ENCODE peak calls at places on chromosomes 12 and 14, in four cellular contexts. W is H9, M is MM.1S, P is K562. F is an unnamed sample.
A peak's percentile ranks its signal among the peaks of the same experiment; 100 is the strongest.

GRCh38 chr12:20367731-20368652 is at the start of gene PDE3A:
- DNase-seq in W (peak; percentile 89), M (peak; percentile 12), P (no peak), F (no peak)

GRCh38 chr12:25615119-25615518 is 62.0 kb upstream of the LMNTD1 start:
- DNase-seq in W (no peak), M (no peak), P (peak; percentile 10), F (no peak)

GRCh38 chr12:851343-851742 is 98.2 kb downstream of the RAD52 start:
- DNase-seq in W (no peak), M (no peak), P (no peak), F (no peak)

GRCh38 chr14:105307052-105307727 is 6.4 kb upstream of the BRF1 start:
- DNase-seq in W (peak; percentile 55), M (no peak), P (no peak), F (no peak)

GRCh38 chr14:56004807-56005579 is 113.2 kb upstream of the PELI2 start:
- DNase-seq in W (peak; percentile 31), M (no peak), P (no peak), F (peak; percentile 64)

GRCh38 chr12:58285551-58285950 is 344.2 kb downstream of the ATP23 start:
- DNase-seq in W (peak; percentile 69), M (no peak), P (no peak), F (no peak)

GRCh38 chr12:89733579-89734201 is 25.1 kb upstream of the ATP2B1 start:
- DNase-seq in W (no peak), M (no peak), P (no peak), F (peak; percentile 71)

GRCh38 chr14:85943187-85943586 is 413.2 kb downstream of the FLRT2 start:
- DNase-seq in W (no peak), M (no peak), P (no peak), F (no peak)

GRCh38 chr12:49539406-49540228 is 787 bp downstream of the KCNH3 start:
- DNase-seq in W (peak; percentile 31), M (no peak), P (no peak), F (no peak)

GRCh38 chr14:84770030-84770429 is 759.9 kb upstream of the FLRT2 start:
- DNase-seq in W (no peak), M (no peak), P (no peak), F (no peak)

GRCh38 chr14:97218713-97219355 is 421.7 kb downstream of the VRK1 start:
- DNase-seq in W (peak; percentile 77), M (no peak), P (no peak), F (peak; percentile 61)

GRCh38 chr14:65098586-65098985 is 3.7 kb downstream of the MAX start:
- DNase-seq in W (no peak), M (peak; percentile 47), P (no peak), F (no peak)

GRCh38 chr14:72451081-72451972 is 442.6 kb downstream of the DPF3 start:
- DNase-seq in W (no peak), M (peak; percentile 77), P (no peak), F (peak; percentile 75)

GRCh38 chr12:94648578-94648977 is 1.8 kb downstream of the TMCC3 start:
- DNase-seq in W (no peak), M (no peak), P (no peak), F (no peak)

GRCh38 chr12:124465473-124465872 is 101.9 kb downstream of the NCOR2 start:
- DNase-seq in W (no peak), M (no peak), P (no peak), F (no peak)
- H3K27ac ChIP-seq in W (no peak overlapping the region), M (no peak overlapping the region), P (no peak overlapping the region), F (peak overlapping the region; percentile 72)

GRCh38 chr14:21475767-21476525 is 813 bp downstream of the RAB2B start:
- DNase-seq in W (no peak), M (no peak), P (peak; percentile 8), F (no peak)

GRCh38 chr14:21476925-21477681 is at the start of the genes RAB2B and TOX4:
- DNase-seq in W (peak; percentile 99), M (peak; percentile 91), P (peak; percentile 79), F (peak; percentile 98)

GRCh38 chr14:21476526-21476924 is 234 bp downstream of the RAB2B start:
- DNase-seq in W (no peak), M (no peak), P (peak; percentile 79), F (no peak)
- H2AFZ ChIP-seq in W (peak overlapping the region; percentile 89), M (peak overlapping the region; percentile 81), P (peak overlapping the region; percentile 83), F (peak overlapping the region; percentile 51)

GRCh38 chr12:104673294-104674062 is 216.7 kb downstream of the CHST11 start:
- DNase-seq in W (no peak), M (no peak), P (no peak), F (no peak)

GRCh38 chr12:104672096-104672445 is 215.3 kb downstream of the CHST11 start:
- DNase-seq in W (no peak), M (no peak), P (no peak), F (no peak)

GRCh38 chr12:104671407-104672095 is 214.8 kb downstream of the CHST11 start:
- DNase-seq in W (no peak), M (peak; percentile 65), P (peak; percentile 35), F (peak; percentile 53)

GRCh38 chr12:104674083-104674482 is 217.3 kb downstream of the CHST11 start:
- DNase-seq in W (no peak), M (no peak), P (no peak), F (no peak)

GRCh38 chr12:104672501-104673265 is 215.9 kb downstream of the CHST11 start:
- DNase-seq in W (no peak), M (no peak), P (no peak), F (no peak)
- H3K27ac ChIP-seq in W (no peak overlapping the region), M (no peak overlapping the region), P (no peak overlapping the region), F (peak overlapping the region; percentile 81)

DNA sequence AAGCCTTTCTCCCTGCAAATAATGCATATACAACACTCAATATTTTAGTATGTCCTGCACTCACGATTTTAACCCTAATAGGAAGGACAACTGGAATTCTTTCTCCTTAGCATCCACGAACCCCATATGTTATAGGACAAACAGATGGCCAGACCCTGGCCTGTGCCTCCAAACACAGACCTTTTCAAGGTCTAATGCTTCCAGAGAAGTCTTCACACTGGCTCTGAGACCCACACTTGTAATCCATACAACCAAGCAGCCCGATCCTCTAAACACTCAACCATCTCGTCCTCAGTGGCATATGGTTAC is 569 bp downstream of the SLC2A3 start:
- DNase-seq in W (no peak), M (no peak), P (no peak), F (no peak)
- H2AFZ ChIP-seq in W (no peak overlapping the region), M (peak overlapping the region; percentile 31), P (no peak overlapping the region), F (peak overlapping the region; percentile 57)

GRCh38 chr12:48159976-48160525 is 2.7 kb upstream of the ASB8 start:
- DNase-seq in W (no peak), M (no peak), P (no peak), F (no peak)

GRCh38 chr12:48156648-48157015 is 683 bp downstream of the ASB8 start:
- DNase-seq in W (no peak), M (no peak), P (no peak), F (no peak)

GRCh38 chr12:48160807-48161206 is 3.5 kb upstream of the ASB8 start:
- DNase-seq in W (no peak), M (no peak), P (no peak), F (no peak)

GRCh38 chr12:48157889-48158370 is 615 bp upstream of the ASB8 start:
- DNase-seq in W (no peak), M (no peak), P (no peak), F (peak; percentile 18)

GRCh38 chr12:48157016-48157888 is at the start of gene ASB8:
- DNase-seq in W (peak; percentile 100), M (peak; percentile 99), P (peak; percentile 98), F (peak; percentile 99)
- H3K27ac ChIP-seq in W (no peak within 1 kb of the TSS), M (peak within 1 kb of the TSS; percentile 69), P (peak within 1 kb of the TSS; percentile 80), F (peak within 1 kb of the TSS; percentile 85)

GRCh38 chr12:84550518-84550917 is 362.1 kb downstream of the SLC6A15 start:
- DNase-seq in W (no peak), M (no peak), P (no peak), F (no peak)
- H2AFZ ChIP-seq in W (no peak overlapping the region), M (no peak overlapping the region), P (no peak overlapping the region), F (no peak overlapping the region)

GRCh38 chr14:31994391-31995033 is 82.6 kb upstream of the ARHGAP5 start:
- DNase-seq in W (no peak), M (no peak), P (no peak), F (no peak)
- H3K27ac ChIP-seq in W (no peak overlapping the region), M (no peak overlapping the region), P (no peak overlapping the region), F (no peak overlapping the region)

GRCh38 chr14:103165323-103165722 is 42.1 kb downstream of the TNFAIP2 start:
- DNase-seq in W (no peak), M (no peak), P (no peak), F (no peak)
- H2AFZ ChIP-seq in W (no peak overlapping the region), M (no peak overlapping the region), P (no peak overlapping the region), F (no peak overlapping the region)

DNA sequence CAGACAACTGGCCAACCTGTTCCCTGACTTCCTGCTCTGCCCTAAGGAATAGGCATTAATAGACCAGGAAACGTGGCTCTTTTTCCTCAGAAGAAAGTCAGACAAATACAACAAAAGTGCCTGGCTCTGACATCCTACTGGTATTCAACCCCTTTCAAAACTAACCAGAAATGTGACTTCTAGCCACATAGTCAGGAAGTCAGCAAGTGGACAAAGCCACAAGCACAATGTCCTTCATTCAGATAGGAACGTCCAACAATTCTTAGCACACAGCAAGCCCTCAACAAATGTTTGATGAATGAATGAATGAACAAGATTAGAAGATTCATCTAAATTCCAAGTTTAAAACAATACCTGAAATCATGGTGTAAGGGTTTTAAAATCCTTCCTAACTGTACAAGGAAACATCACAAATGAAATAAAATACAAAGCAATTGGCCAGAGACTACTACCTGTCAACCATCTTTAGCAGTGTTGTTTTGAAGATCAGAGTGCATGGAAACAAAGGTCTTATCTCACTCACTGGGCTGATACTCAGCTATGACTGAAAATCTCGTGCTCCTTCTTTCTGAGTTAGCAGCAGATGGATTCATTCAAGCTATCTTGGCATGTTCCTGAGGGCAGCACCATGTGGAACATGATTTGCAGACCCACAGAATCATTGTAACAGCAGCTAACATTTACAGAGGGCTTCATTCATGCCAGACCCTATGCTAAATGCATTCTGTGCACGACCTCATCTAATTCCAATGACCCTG is 16.5 kb downstream of the APPL2 start:
- DNase-seq in W (no peak), M (no peak), P (no peak), F (no peak)
- H3K27ac ChIP-seq in W (no peak overlapping the region), M (no peak overlapping the region), P (no peak overlapping the region), F (no peak overlapping the region)

F was measured in DND-41.